ENCODE peak calls at places on chromosomes 5 and 9, in four cellular contexts. One of them, this sample, is unnamed.
A peak's percentile ranks its signal among the peaks of the same experiment; 100 is the strongest.

GRCh38 chr9:14412778-14413177 is 98.8 kb upstream of the NFIB start:
- DNase-seq in RWPE2: no peak
- DNase-seq in foreskin fibroblast: peak; percentile 17
- DNase-seq in choroid plexus epithelial cell: peak; percentile 25
- DNase-seq in this sample: no peak

GRCh38 chr9:126833020-126833419 is 27.4 kb upstream of the ZBTB34 start:
- DNase-seq in RWPE2: no peak
- DNase-seq in foreskin fibroblast: no peak
- DNase-seq in choroid plexus epithelial cell: no peak
- DNase-seq in this sample: no peak

GRCh38 chr5:65880673-65881072 is 45.7 kb upstream of the ERBIN start:
- DNase-seq in RWPE2: no peak
- DNase-seq in foreskin fibroblast: peak; percentile 17
- DNase-seq in choroid plexus epithelial cell: peak; percentile 57
- DNase-seq in this sample: no peak

GRCh38 chr9:97766610-97767009 is 69.5 kb upstream of the XPA start:
- DNase-seq in RWPE2: no peak
- DNase-seq in foreskin fibroblast: no peak
- DNase-seq in choroid plexus epithelial cell: no peak
- DNase-seq in this sample: no peak

GRCh38 chr5:110072646-110073045 is 382.9 kb downstream of the MAN2A1 start:
- DNase-seq in RWPE2: no peak
- DNase-seq in foreskin fibroblast: no peak
- DNase-seq in choroid plexus epithelial cell: no peak
- DNase-seq in this sample: no peak

GRCh38 chr9:96177719-96178028 is 124.3 kb downstream of the HSD17B3 start:
- DNase-seq in RWPE2: no peak
- DNase-seq in foreskin fibroblast: no peak
- DNase-seq in choroid plexus epithelial cell: no peak
- DNase-seq in this sample: no peak

GRCh38 chr5:170151105-170151831 is 45.6 kb downstream of the FOXI1 start:
- DNase-seq in RWPE2: peak; percentile 97
- DNase-seq in foreskin fibroblast: peak; percentile 51
- DNase-seq in choroid plexus epithelial cell: peak; percentile 77
- DNase-seq in this sample: no peak

GRCh38 chr5:138706655-138707480 is 46.4 kb upstream of the CTNNA1 start:
- DNase-seq in RWPE2: no peak
- DNase-seq in foreskin fibroblast: peak; percentile 88
- DNase-seq in choroid plexus epithelial cell: peak; percentile 86
- DNase-seq in this sample: no peak

GRCh38 chr5:32217886-32218396 is 43.8 kb upstream of the GOLPH3 start:
- DNase-seq in RWPE2: no peak
- DNase-seq in foreskin fibroblast: peak; percentile 42
- DNase-seq in choroid plexus epithelial cell: peak; percentile 52
- DNase-seq in this sample: no peak

GRCh38 chr5:55344392-55344992 is 36.7 kb downstream of the MTREX start:
- DNase-seq in RWPE2: no peak
- DNase-seq in foreskin fibroblast: peak; percentile 86
- DNase-seq in choroid plexus epithelial cell: peak; percentile 87
- DNase-seq in this sample: no peak

GRCh38 chr5:118366429-118366828 is 621.9 kb downstream of the DTWD2 start:
- DNase-seq in RWPE2: no peak
- DNase-seq in foreskin fibroblast: no peak
- DNase-seq in choroid plexus epithelial cell: no peak
- DNase-seq in this sample: no peak

GRCh38 chr5:66149950-66150349 is 5.8 kb downstream of the SREK1 start:
- DNase-seq in RWPE2: no peak
- DNase-seq in foreskin fibroblast: no peak
- DNase-seq in choroid plexus epithelial cell: no peak
- DNase-seq in this sample: no peak

GRCh38 chr5:14628346-14628745 is 36.2 kb upstream of the OTULIN start:
- DNase-seq in RWPE2: no peak
- DNase-seq in foreskin fibroblast: peak; percentile 78
- DNase-seq in choroid plexus epithelial cell: peak; percentile 76
- DNase-seq in this sample: no peak

GRCh38 chr5:14547660-14548059 is 33.9 kb upstream of the OTULINL start:
- DNase-seq in RWPE2: no peak
- DNase-seq in foreskin fibroblast: no peak
- DNase-seq in choroid plexus epithelial cell: no peak
- DNase-seq in this sample: no peak

GRCh38 chr9:137430723-137431415 is 7.7 kb downstream of the NOXA1 start:
- DNase-seq in RWPE2: no peak
- DNase-seq in foreskin fibroblast: no peak
- DNase-seq in choroid plexus epithelial cell: no peak
- DNase-seq in this sample: peak; percentile 86

GRCh38 chr5:15366676-15367391 is 133.1 kb upstream of the FBXL7 start:
- DNase-seq in RWPE2: no peak
- DNase-seq in foreskin fibroblast: peak; percentile 22
- DNase-seq in choroid plexus epithelial cell: peak; percentile 89
- DNase-seq in this sample: no peak

GRCh38 chr9:81113408-81114124 is 575.8 kb downstream of the TLE1 start:
- DNase-seq in RWPE2: no peak
- DNase-seq in foreskin fibroblast: no peak
- DNase-seq in choroid plexus epithelial cell: no peak
- DNase-seq in this sample: no peak

GRCh38 chr9:60546406-60546805 is 367.8 kb upstream of the SPATA31A5 start:
- DNase-seq in RWPE2: no peak
- DNase-seq in foreskin fibroblast: no peak
- DNase-seq in choroid plexus epithelial cell: no peak
- DNase-seq in this sample: peak; percentile 55

GRCh38 chr9:87497604-87498045 is at the start of gene DAPK1:
- DNase-seq in RWPE2: no peak
- DNase-seq in foreskin fibroblast: peak; percentile 37
- DNase-seq in choroid plexus epithelial cell: peak; percentile 38
- DNase-seq in this sample: no peak

GRCh38 chr5:121630402-121630801 is 221.3 kb upstream of the FTMT start:
- DNase-seq in RWPE2: no peak
- DNase-seq in foreskin fibroblast: peak; percentile 46
- DNase-seq in choroid plexus epithelial cell: peak; percentile 37
- DNase-seq in this sample: no peak

GRCh38 chr9:79883073-79883645 is 311.4 kb downstream of the TLE4 start:
- DNase-seq in RWPE2: no peak
- DNase-seq in foreskin fibroblast: no peak
- DNase-seq in choroid plexus epithelial cell: no peak
- DNase-seq in this sample: no peak

GRCh38 chr9:34991833-34992375 is 2.4 kb downstream of the DNAJB5 start:
- DNase-seq in RWPE2: peak; percentile 62
- DNase-seq in foreskin fibroblast: no peak
- DNase-seq in choroid plexus epithelial cell: peak; percentile 45
- DNase-seq in this sample: no peak

GRCh38 chr5:6081727-6082210 is 296.6 kb downstream of the MED10 start:
- DNase-seq in RWPE2: no peak
- DNase-seq in foreskin fibroblast: no peak
- DNase-seq in choroid plexus epithelial cell: peak; percentile 3
- DNase-seq in this sample: no peak

GRCh38 chr9:89435315-89435823 is 62.5 kb downstream of the SEMA4D start:
- DNase-seq in RWPE2: peak; percentile 89
- DNase-seq in foreskin fibroblast: no peak
- DNase-seq in choroid plexus epithelial cell: no peak
- DNase-seq in this sample: no peak

GRCh38 chr9:98523231-98523901 is 185.4 kb downstream of the GABBR2 start:
- DNase-seq in RWPE2: no peak
- DNase-seq in foreskin fibroblast: peak; percentile 28
- DNase-seq in choroid plexus epithelial cell: peak; percentile 58
- DNase-seq in this sample: no peak

GRCh38 chr5:178271231-178271630 is 38.6 kb upstream of the PHYKPL start:
- DNase-seq in RWPE2: peak; percentile 48
- DNase-seq in foreskin fibroblast: no peak
- DNase-seq in choroid plexus epithelial cell: no peak
- DNase-seq in this sample: no peak

GRCh38 chr9:124658165-124659017 is 112.7 kb downstream of the NR6A1 start:
- DNase-seq in RWPE2: peak; percentile 87
- DNase-seq in foreskin fibroblast: peak; percentile 88
- DNase-seq in choroid plexus epithelial cell: peak; percentile 99
- DNase-seq in this sample: no peak

GRCh38 chr5:96468956-96469355 is 35.9 kb upstream of the PCSK1 start:
- DNase-seq in RWPE2: no peak
- DNase-seq in foreskin fibroblast: no peak
- DNase-seq in choroid plexus epithelial cell: no peak
- DNase-seq in this sample: no peak

GRCh38 chr9:79651251-79651795 is 79.6 kb downstream of the TLE4 start:
- DNase-seq in RWPE2: no peak
- DNase-seq in foreskin fibroblast: peak; percentile 38
- DNase-seq in choroid plexus epithelial cell: no peak
- DNase-seq in this sample: no peak

GRCh38 chr5:175544108-175544511 is 65.8 kb downstream of the SFXN1 start:
- DNase-seq in RWPE2: no peak
- DNase-seq in foreskin fibroblast: no peak
- DNase-seq in choroid plexus epithelial cell: no peak
- DNase-seq in this sample: no peak

GRCh38 chr5:9363026-9363793 is 182.7 kb downstream of the SEMA5A start:
- DNase-seq in RWPE2: no peak
- DNase-seq in foreskin fibroblast: peak; percentile 22
- DNase-seq in choroid plexus epithelial cell: peak; percentile 48
- DNase-seq in this sample: no peak

GRCh38 chr5:2735996-2736395 is 15.5 kb downstream of the IRX2 start:
- DNase-seq in RWPE2: no peak
- DNase-seq in foreskin fibroblast: no peak
- DNase-seq in choroid plexus epithelial cell: no peak
- DNase-seq in this sample: no peak

GRCh38 chr5:5178121-5178520 is 38.0 kb downstream of the ADAMTS16 start:
- DNase-seq in RWPE2: no peak
- DNase-seq in foreskin fibroblast: no peak
- DNase-seq in choroid plexus epithelial cell: peak; percentile 54
- DNase-seq in this sample: no peak

GRCh38 chr9:22529426-22530199 is 83.0 kb downstream of the DMRTA1 start:
- DNase-seq in RWPE2: no peak
- DNase-seq in foreskin fibroblast: no peak
- DNase-seq in choroid plexus epithelial cell: peak; percentile 1
- DNase-seq in this sample: no peak

GRCh38 chr5:73448072-73448432 is 525 bp downstream of the FOXD1 start:
- DNase-seq in RWPE2: peak; percentile 64
- DNase-seq in foreskin fibroblast: no peak
- DNase-seq in choroid plexus epithelial cell: no peak
- DNase-seq in this sample: no peak

GRCh38 chr5:154312571-154312970 is 122.0 kb downstream of the GALNT10 start:
- DNase-seq in RWPE2: no peak
- DNase-seq in foreskin fibroblast: peak; percentile 60
- DNase-seq in choroid plexus epithelial cell: peak; percentile 20
- DNase-seq in this sample: no peak

GRCh38 chr5:139524932-139525585 is 36.1 kb upstream of the UBE2D2 start:
- DNase-seq in RWPE2: no peak
- DNase-seq in foreskin fibroblast: no peak
- DNase-seq in choroid plexus epithelial cell: no peak
- DNase-seq in this sample: no peak

GRCh38 chr9:98222885-98223640 is 30.6 kb upstream of the CORO2A start:
- DNase-seq in RWPE2: peak; percentile 90
- DNase-seq in foreskin fibroblast: peak; percentile 96
- DNase-seq in choroid plexus epithelial cell: peak; percentile 99
- DNase-seq in this sample: no peak

GRCh38 chr9:106557996-106558667 is 304.8 kb upstream of the ZNF462 start:
- DNase-seq in RWPE2: no peak
- DNase-seq in foreskin fibroblast: no peak
- DNase-seq in choroid plexus epithelial cell: no peak
- DNase-seq in this sample: no peak

GRCh38 chr9:106560540-106560939 is 302.4 kb upstream of the ZNF462 start:
- DNase-seq in RWPE2: no peak
- DNase-seq in foreskin fibroblast: no peak
- DNase-seq in choroid plexus epithelial cell: no peak
- DNase-seq in this sample: no peak
- TF ChIP-seq CTCF in RWPE2: peak; percentile 17
- TF ChIP-seq CTCF in foreskin fibroblast: no peak
- TF ChIP-seq CTCF in choroid plexus epithelial cell: no peak
- TF ChIP-seq CTCF in this sample: peak; percentile 62

GRCh38 chr5:116361171-116361967 is 213.3 kb downstream of the SEMA6A start:
- DNase-seq in RWPE2: no peak
- DNase-seq in foreskin fibroblast: peak; percentile 55
- DNase-seq in choroid plexus epithelial cell: peak; percentile 50
- DNase-seq in this sample: no peak
- TF ChIP-seq CTCF in RWPE2: no peak
- TF ChIP-seq CTCF in foreskin fibroblast: no peak
- TF ChIP-seq CTCF in choroid plexus epithelial cell: peak; percentile 49
- TF ChIP-seq CTCF in this sample: peak; percentile 33

GRCh38 chr5:136064510-136064909 is 35.7 kb downstream of the TGFBI start:
- DNase-seq in RWPE2: no peak
- DNase-seq in foreskin fibroblast: peak; percentile 32
- DNase-seq in choroid plexus epithelial cell: no peak
- DNase-seq in this sample: no peak
- TF ChIP-seq CTCF in RWPE2: peak; percentile 24
- TF ChIP-seq CTCF in foreskin fibroblast: no peak
- TF ChIP-seq CTCF in choroid plexus epithelial cell: peak; percentile 45
- TF ChIP-seq CTCF in this sample: peak; percentile 25

GRCh38 chr5:119411935-119412623 is 40.2 kb upstream of the HSD17B4 start:
- DNase-seq in RWPE2: no peak
- DNase-seq in foreskin fibroblast: peak; percentile 88
- DNase-seq in choroid plexus epithelial cell: peak; percentile 90
- DNase-seq in this sample: no peak

GRCh38 chr5:119411291-119411934 is 40.9 kb upstream of the HSD17B4 start:
- DNase-seq in RWPE2: no peak
- DNase-seq in foreskin fibroblast: peak; percentile 68
- DNase-seq in choroid plexus epithelial cell: peak; percentile 38
- DNase-seq in this sample: no peak

GRCh38 chr5:119410448-119411170 is 41.7 kb upstream of the HSD17B4 start:
- DNase-seq in RWPE2: no peak
- DNase-seq in foreskin fibroblast: no peak
- DNase-seq in choroid plexus epithelial cell: no peak
- DNase-seq in this sample: no peak

GRCh38 chr5:119406551-119406950 is 45.7 kb upstream of the HSD17B4 start:
- DNase-seq in RWPE2: no peak
- DNase-seq in foreskin fibroblast: no peak
- DNase-seq in choroid plexus epithelial cell: no peak
- DNase-seq in this sample: no peak

DNA sequence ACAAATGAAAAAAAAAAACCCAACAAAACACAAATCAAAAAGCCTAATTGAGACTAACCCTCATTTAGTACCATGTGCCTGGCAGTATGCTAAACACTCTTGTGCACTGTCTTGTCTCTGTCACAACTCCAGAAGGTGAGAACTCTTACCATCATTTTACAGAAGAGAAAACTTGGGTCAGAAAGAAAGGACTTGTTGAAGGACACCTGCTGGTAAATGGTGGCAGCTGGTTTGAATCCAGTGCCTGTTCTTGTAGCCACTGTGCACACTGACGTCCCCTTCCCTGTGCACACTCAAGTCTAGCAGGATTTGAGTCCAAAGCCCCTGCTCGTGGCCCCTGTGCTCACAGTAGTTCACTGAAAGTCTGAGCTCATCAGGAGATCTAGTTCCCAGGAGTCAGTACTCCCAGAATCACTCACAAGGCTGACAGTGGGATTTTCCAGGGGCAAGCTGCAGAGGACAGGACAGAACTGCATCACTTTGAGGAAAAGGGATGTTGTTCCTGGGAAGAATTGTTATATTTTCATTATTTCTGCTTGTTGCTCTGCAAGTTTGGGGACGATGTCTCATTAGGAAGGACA is 43.0 kb upstream of the HSD17B4 start:
- DNase-seq in RWPE2: no peak
- DNase-seq in foreskin fibroblast: no peak
- DNase-seq in choroid plexus epithelial cell: no peak
- DNase-seq in this sample: no peak
- TF ChIP-seq CTCF in RWPE2: peak; percentile 17
- TF ChIP-seq CTCF in foreskin fibroblast: no peak
- TF ChIP-seq CTCF in choroid plexus epithelial cell: peak; percentile 7
- TF ChIP-seq CTCF in this sample: no peak